ENCODE peak calls at places on chromosomes 6 and 20, in six cellular contexts. F is H1, A is A549, M is K562, V is HepG2, X is endothelial cell of umbilical vein. N is an unnamed sample.

GRCh38 chr6:146985111-146985510 is 219.1 kb upstream of the STXBP5 start:
- DNase-seq in M (peak), V (peak), X (no peak), A (peak), F (no peak), N (no peak)

GRCh38 chr20:51156041-51156795 is 133.3 kb upstream of the KCNG1 start:
- DNase-seq in M (no peak), X (no peak), A (no peak), F (peak), V (no peak), N (no peak)

GRCh38 chr20:6142348-6142993 is 19.6 kb upstream of the FERMT1 start:
- DNase-seq in X (peak), V (peak), F (peak), M (peak), A (peak), N (peak)

GRCh38 chr20:63706852-63707557 is 771 bp downstream of the ARFRP1 start:
- DNase-seq in M (peak), X (peak), V (peak), F (peak), A (peak), N (peak)

GRCh38 chr6:44307217-44307616 is 5.9 kb downstream of the AARS2 start:
- DNase-seq in V (no peak), F (no peak), A (no peak), X (no peak), M (no peak), N (no peak)

GRCh38 chr20:62455929-62456328 is 19.9 kb downstream of the GATA5 start:
- DNase-seq in A (no peak), M (no peak), V (no peak), X (no peak), F (no peak), N (no peak)

GRCh38 chr6:124069230-124069815 is 265.7 kb downstream of the NKAIN2 start:
- DNase-seq in A (no peak), V (no peak), X (no peak), F (no peak), M (no peak), N (no peak)

GRCh38 chr20:64268180-64268579 is 12.6 kb downstream of the PCMTD2 start:
- DNase-seq in F (no peak), X (no peak), A (no peak), V (no peak), M (no peak), N (no peak)

GRCh38 chr6:83708970-83709747 is at the start of gene SNAP91:
- DNase-seq in M (no peak), F (peak), A (peak), X (peak), V (no peak), N (peak)

GRCh38 chr6:110446405-110446804 is 30.0 kb downstream of the SLC22A16 start:
- DNase-seq in A (no peak), F (no peak), V (no peak), X (no peak), M (no peak), N (no peak)

GRCh38 chr6:40671338-40672050 is 84.3 kb upstream of the LRFN2 start:
- DNase-seq in M (no peak), F (no peak), A (peak), V (peak), X (no peak), N (no peak)

GRCh38 chr6:169977434-169978265 is 226.2 kb downstream of the ERMARD start:
- DNase-seq in F (no peak), A (no peak), M (no peak), X (no peak), V (no peak), N (no peak)

GRCh38 chr20:32333181-32333987 is 24.7 kb upstream of the ASXL1 start:
- DNase-seq in M (no peak), A (no peak), X (peak), F (no peak), V (no peak), N (no peak)

GRCh38 chr6:169071394-169071793 is 182.3 kb downstream of the THBS2 start:
- DNase-seq in F (no peak), A (no peak), X (no peak), M (no peak), V (no peak), N (no peak)

GRCh38 chr6:17165383-17165782 is 63.5 kb downstream of the STMND1 start:
- DNase-seq in V (no peak), X (no peak), A (no peak), M (no peak), F (no peak), N (no peak)

GRCh38 chr20:58447733-58448391 is 58.8 kb downstream of the VAPB start:
- DNase-seq in V (peak), M (peak), A (peak), F (peak), X (peak), N (peak)

GRCh38 chr20:56975838-56976237 is 290.6 kb downstream of the BMP7 start:
- DNase-seq in A (no peak), F (no peak), V (no peak), X (no peak), M (no peak), N (no peak)

GRCh38 chr20:56978475-56978874 is 288.0 kb downstream of the BMP7 start:
- DNase-seq in M (no peak), F (no peak), A (no peak), V (no peak), X (no peak), N (no peak)

GRCh38 chr20:56979125-56979524 is 287.3 kb downstream of the BMP7 start:
- DNase-seq in M (no peak), F (no peak), V (no peak), A (no peak), X (no peak), N (no peak)

GRCh38 chr20:56974499-56975250 is 291.8 kb downstream of the BMP7 start:
- DNase-seq in M (peak), A (peak), X (no peak), F (peak), V (peak), N (peak)
- TF ChIP-seq MAX in M (no peak), A (no peak), X (no peak), F (no peak), V (no peak), N (no peak)

GRCh38 chr20:33653218-33653899 is 8.8 kb upstream of the C20orf144 start:
- DNase-seq in A (peak), M (peak), F (peak), X (peak), V (peak), N (peak)
- TF ChIP-seq JUN in A (peak), M (no peak), F (no peak), X (no peak), V (no peak), N (no peak)

GRCh38 chr20:22920898-22921297 is 114.2 kb upstream of the SSTR4 start:
- DNase-seq in A (no peak), V (no peak), M (no peak), F (no peak), X (no peak), N (no peak)
- TF ChIP-seq MAX in A (no peak), V (no peak), M (no peak), F (no peak), X (no peak), N (no peak)

DNA sequence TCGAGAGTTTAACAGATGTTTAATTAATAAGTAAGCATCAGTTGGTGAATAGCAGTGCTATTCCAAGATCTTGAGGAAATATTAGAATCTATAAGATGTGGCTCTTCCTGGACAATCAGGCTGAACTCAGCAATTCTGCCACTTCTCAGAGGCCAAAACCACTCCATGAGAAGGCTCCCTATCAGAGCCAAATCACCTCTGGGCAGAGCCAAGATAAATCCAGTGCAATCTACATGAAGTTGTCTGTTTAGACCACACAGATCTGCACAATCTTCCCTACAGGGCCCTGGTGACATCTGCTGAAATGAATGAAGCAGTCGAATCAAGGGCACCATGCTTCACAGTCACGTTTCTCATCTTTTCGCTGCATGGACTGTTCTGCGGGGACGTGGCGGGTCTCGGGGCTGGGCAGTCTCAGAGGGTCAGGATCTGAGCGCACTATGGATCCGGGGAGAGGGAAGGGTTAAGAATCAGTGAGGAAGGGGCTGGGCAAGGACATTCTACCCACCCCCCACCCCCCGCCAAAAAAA is 60.1 kb upstream of the CD93 start:
- DNase-seq in M (no peak), X (no peak), A (no peak), F (no peak), V (no peak), N (no peak)
- TF ChIP-seq JUN in M (no peak), X (no peak), A (no peak), F (no peak), V (no peak), N (no peak)

GRCh38 chr6:25138024-25138696 is 141.0 kb upstream of the CARMIL1 start:
- DNase-seq in X (peak), V (no peak), A (peak), M (no peak), F (no peak), N (no peak)

GRCh38 chr6:25142506-25142905 is 136.7 kb upstream of the CARMIL1 start:
- DNase-seq in X (no peak), F (no peak), M (no peak), V (no peak), A (no peak), N (no peak)

GRCh38 chr6:25137497-25137896 is 141.7 kb upstream of the CARMIL1 start:
- DNase-seq in A (no peak), M (no peak), X (peak), F (no peak), V (no peak), N (no peak)

GRCh38 chr6:25136879-25137278 is 142.3 kb upstream of the CARMIL1 start:
- DNase-seq in A (no peak), V (no peak), F (no peak), M (no peak), X (peak), N (no peak)

GRCh38 chr6:25138697-25139051 is 140.5 kb upstream of the CARMIL1 start:
- DNase-seq in X (peak), A (no peak), V (no peak), M (no peak), F (no peak), N (no peak)
- TF ChIP-seq MAX in X (no peak), A (no peak), V (no peak), M (no peak), F (no peak), N (no peak)

DNA sequence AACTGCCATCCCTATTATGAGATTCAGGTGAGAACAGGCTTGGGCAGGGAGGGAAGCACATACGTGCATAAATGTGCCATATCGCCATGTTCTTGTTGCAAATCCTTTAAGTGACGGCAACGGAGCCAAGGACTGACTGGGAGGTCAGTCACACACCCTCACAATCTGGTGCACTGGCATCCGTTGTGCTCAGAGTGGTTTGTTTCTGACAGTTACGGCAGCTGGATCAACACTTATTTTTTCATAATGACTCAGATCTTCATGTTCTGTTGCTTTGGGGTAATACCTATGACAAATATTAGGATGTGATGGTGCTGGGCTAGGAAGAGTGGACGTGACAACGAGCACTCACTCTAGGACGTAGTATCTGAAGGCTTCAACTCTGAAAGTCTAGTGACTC is 56.2 kb upstream of the PREP start:
- DNase-seq in X (peak), M (no peak), V (no peak), A (no peak), F (no peak), N (no peak)
- TF ChIP-seq JUN in X (no peak), M (no peak), V (no peak), A (no peak), F (no peak), N (no peak)

GRCh38 chr6:32920610-32921188 is 20.1 kb downstream of the HLA-DMB start:
- DNase-seq in M (no peak), F (no peak), A (peak), V (no peak), X (no peak), N (no peak)

DNA sequence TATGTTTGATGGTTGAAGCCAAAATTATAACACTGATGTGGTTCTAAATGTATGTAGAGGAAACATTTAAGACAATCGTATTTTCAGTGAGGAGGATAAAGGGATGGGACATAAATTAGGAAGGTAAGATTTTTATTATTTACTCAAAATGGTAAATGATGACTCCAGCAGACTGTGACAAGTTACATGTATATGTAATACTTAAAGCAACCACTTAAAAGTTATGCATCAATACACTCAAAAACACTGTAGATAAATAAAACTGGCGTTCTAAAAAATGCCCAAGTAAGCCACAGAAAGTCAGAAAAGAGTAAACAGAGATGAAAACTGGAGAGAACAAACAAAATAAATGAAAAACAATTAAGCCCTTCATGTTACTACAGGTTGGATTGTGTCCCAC is 18.7 kb downstream of the HLA-DMB start:
- DNase-seq in V (no peak), M (no peak), A (no peak), F (no peak), X (no peak), N (no peak)
- TF ChIP-seq MAX in V (no peak), M (no peak), A (no peak), F (no peak), X (no peak), N (no peak)

N was measured in WTC11.